ENCODE peak calls at places on chromosomes 11 and 22, in eight cellular contexts. Z, S, B, E, G, N, T and Q are unnamed samples.

GRCh38 chr11:7490054-7490453 is 4.7 kb downstream of the OLFML1 start:
- DNase-seq in E (no peak), B (no peak), Z (no peak), N (peak; percentile 60), S (no peak), T (no peak), G (no peak), Q (no peak)

GRCh38 chr11:46668480-46669085 is 31.8 kb downstream of the ARHGAP1 start:
- DNase-seq in Z (no peak), B (no peak), S (no peak), G (no peak), E (no peak), T (no peak), N (no peak), Q (no peak)

GRCh38 chr11:13210424-13210823 is 67.2 kb upstream of the BMAL1 start:
- DNase-seq in B (peak; percentile 79), Z (peak; percentile 57), N (peak; percentile 82), E (peak; percentile 88), T (peak; percentile 88), S (peak; percentile 70), G (peak; percentile 59), Q (peak; percentile 79)

GRCh38 chr11:73582636-73583035 is 15.3 kb downstream of the FAM168A start:
- DNase-seq in S (no peak), N (no peak), B (no peak), Z (no peak), G (no peak), T (no peak), E (no peak), Q (no peak)

GRCh38 chr11:2444301-2445106 is at the start of the genes KCNQ1 and TRPM5:
- DNase-seq in E (peak; percentile 89), N (peak; percentile 52), Z (no peak), G (peak; percentile 48), T (peak; percentile 28), B (peak; percentile 77), S (no peak), Q (peak; percentile 24)

GRCh38 chr11:6968816-6969215 is 42.6 kb downstream of the ZNF215 start:
- DNase-seq in E (no peak), B (no peak), S (no peak), G (no peak), Z (no peak), N (peak; percentile 19), T (no peak), Q (no peak)

GRCh38 chr22:49847751-49848689 is 5.6 kb upstream of the ZBED4 start:
- DNase-seq in T (no peak), S (no peak), E (peak; percentile 28), N (no peak), B (no peak), G (no peak), Z (no peak), Q (no peak)

GRCh38 chr11:35803115-35803514 is 140.5 kb downstream of the TRIM44 start:
- DNase-seq in Z (no peak), E (no peak), G (no peak), B (no peak), T (no peak), N (no peak), S (no peak), Q (no peak)

GRCh38 chr22:44542561-44543222 is 44.7 kb upstream of the RTL6 start:
- DNase-seq in S (no peak), Z (no peak), N (no peak), T (no peak), G (no peak), B (no peak), E (no peak), Q (no peak)

GRCh38 chr22:44412136-44412731 is 85.8 kb downstream of the RTL6 start:
- DNase-seq in G (no peak), N (no peak), B (no peak), T (no peak), Z (no peak), E (no peak), S (no peak), Q (no peak)

GRCh38 chr22:50674606-50675552 is 2.3 kb downstream of the SHANK3 start:
- DNase-seq in G (peak; percentile 59), T (peak; percentile 50), Z (peak; percentile 32), S (no peak), B (peak; percentile 84), E (peak; percentile 86), N (peak; percentile 73), Q (peak; percentile 61)

GRCh38 chr11:130055637-130056036 is 14.1 kb upstream of the APLP2 start:
- DNase-seq in Z (no peak), N (no peak), S (no peak), E (no peak), B (no peak), G (no peak), T (no peak), Q (no peak)

GRCh38 chr11:122628691-122629555 is 26.6 kb upstream of the UBASH3B start:
- DNase-seq in N (peak; percentile 94), G (peak; percentile 57), B (peak; percentile 73), E (peak; percentile 81), Z (peak; percentile 65), S (peak; percentile 71), T (peak; percentile 75), Q (peak; percentile 64)

GRCh38 chr22:32469799-32470212 is 4.8 kb upstream of the FBXO7 start:
- DNase-seq in E (no peak), S (no peak), T (peak; percentile 60), B (peak; percentile 55), Z (no peak), N (peak; percentile 29), G (no peak), Q (peak; percentile 13)

GRCh38 chr11:94196363-94196762 is 67.7 kb downstream of the PANX1 start:
- DNase-seq in T (no peak), E (no peak), Z (no peak), B (no peak), G (no peak), S (no peak), N (peak; percentile 49), Q (no peak)

GRCh38 chr11:12460441-12460840 is 83.1 kb downstream of the PARVA start:
- DNase-seq in G (no peak), S (no peak), B (no peak), E (peak; percentile 12), T (no peak), Z (peak; percentile 14), N (no peak), Q (no peak)

GRCh38 chr22:43060213-43060612 is 29.0 kb downstream of the TTLL1 start:
- DNase-seq in E (peak; percentile 67), N (peak; percentile 42), S (peak; percentile 35), T (peak; percentile 33), G (peak; percentile 44), B (peak; percentile 36), Z (peak; percentile 32), Q (no peak)

GRCh38 chr11:2768471-2769408 is 68.9 kb upstream of the KCNQ1OT1 start:
- DNase-seq in T (peak; percentile 14), S (no peak), E (no peak), B (peak; percentile 38), G (no peak), Z (no peak), N (peak; percentile 85), Q (peak; percentile 38)

GRCh38 chr11:112448806-112449205 is 188.1 kb upstream of the PLET1 start:
- DNase-seq in G (no peak), Z (no peak), E (no peak), N (no peak), S (no peak), T (no peak), B (no peak), Q (no peak)

GRCh38 chr11:8178297-8178696 is 9.5 kb upstream of the RIC3 start:
- DNase-seq in G (no peak), T (no peak), Z (no peak), S (no peak), N (no peak), B (no peak), E (peak; percentile 13), Q (no peak)

GRCh38 chr11:69293819-69294505 is at the start of gene MYEOV:
- DNase-seq in N (peak; percentile 92), G (no peak), B (no peak), Z (peak; percentile 34), E (peak; percentile 29), S (peak; percentile 47), T (peak; percentile 94), Q (peak; percentile 88)

GRCh38 chr11:117815262-117815803 is 9.2 kb downstream of the FXYD2 start:
- DNase-seq in Z (no peak), E (no peak), S (no peak), B (no peak), G (no peak), N (no peak), T (no peak), Q (no peak)

GRCh38 chr11:12556788-12557384 is 117.3 kb upstream of the TEAD1 start:
- DNase-seq in N (peak; percentile 63), S (peak; percentile 69), E (peak; percentile 66), T (peak; percentile 80), B (peak; percentile 73), Z (peak; percentile 39), G (peak; percentile 35), Q (peak; percentile 12)

DNA sequence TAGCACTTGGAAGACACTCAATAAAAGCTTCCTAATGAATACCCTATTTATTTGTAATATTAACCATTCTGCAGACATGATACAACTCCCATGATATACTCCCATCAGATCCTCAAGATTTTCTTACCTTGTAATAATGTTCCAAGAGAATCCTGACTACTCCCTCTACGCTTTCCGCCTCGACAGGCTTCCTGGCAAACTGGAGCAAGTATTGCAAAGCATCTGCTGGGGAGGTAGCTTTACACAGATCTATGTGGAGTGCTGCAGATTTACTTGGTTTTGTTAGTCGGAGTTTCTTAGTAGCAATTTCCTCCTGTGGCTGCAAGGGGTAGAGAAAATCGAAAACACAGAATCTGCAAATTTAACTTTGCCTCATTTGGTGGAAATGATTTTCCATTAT is 3.5 kb downstream of the INTS4 start:
- DNase-seq in S (no peak), Z (no peak), E (no peak), G (no peak), T (no peak), B (no peak), N (no peak), Q (no peak)
- H3K4me2 ChIP-seq in S (no peak overlapping the region), Z (no peak overlapping the region), E (no peak overlapping the region), G (no peak overlapping the region), T (no peak overlapping the region), B (no peak overlapping the region), N (no peak overlapping the region), Q (no peak overlapping the region)

DNA sequence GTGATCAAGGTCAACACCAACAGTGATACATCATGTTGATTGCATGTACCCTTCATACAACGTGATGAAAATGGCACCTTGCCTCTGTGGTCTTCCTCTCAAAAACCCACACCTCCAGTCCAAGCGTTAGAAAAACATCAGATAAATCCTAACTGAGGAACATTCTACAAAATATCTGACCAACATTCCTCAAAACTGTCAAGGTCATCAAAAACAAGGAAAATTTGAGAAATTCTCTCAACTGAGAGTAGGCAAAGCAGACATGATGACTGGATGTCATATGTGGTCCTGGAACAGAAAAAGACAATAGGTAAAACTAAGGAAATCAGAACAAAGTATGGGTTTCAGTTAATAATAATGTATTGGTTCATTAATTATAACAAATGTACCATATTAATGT is 64.0 kb upstream of the POU2AF1 start:
- DNase-seq in S (no peak), E (no peak), T (no peak), Z (no peak), G (no peak), B (no peak), N (no peak), Q (no peak)
- H3K4me2 ChIP-seq in S (no peak overlapping the region), E (no peak overlapping the region), T (no peak overlapping the region), Z (no peak overlapping the region), G (no peak overlapping the region), B (no peak overlapping the region), N (no peak overlapping the region), Q (no peak overlapping the region)

GRCh38 chr22:40592352-40593113 is 44.0 kb downstream of the MRTFA start:
- DNase-seq in T (no peak), N (no peak), B (no peak), S (no peak), Z (no peak), E (no peak), G (no peak), Q (no peak)
- H3K4me2 ChIP-seq in T (peak overlapping the region; percentile 52), N (no peak overlapping the region), B (no peak overlapping the region), S (no peak overlapping the region), Z (no peak overlapping the region), E (no peak overlapping the region), G (no peak overlapping the region), Q (no peak overlapping the region)

GRCh38 chr22:26903030-26903856 is 245.9 kb downstream of the MIAT start:
- DNase-seq in T (no peak), E (peak; percentile 74), B (peak; percentile 46), Z (no peak), S (no peak), N (no peak), G (peak; percentile 47), Q (no peak)
- H3K4me2 ChIP-seq in T (no peak overlapping the region), E (peak overlapping the region; percentile 83), B (peak overlapping the region; percentile 77), Z (no peak overlapping the region), S (no peak overlapping the region), N (no peak overlapping the region), G (peak overlapping the region; percentile 84), Q (no peak overlapping the region)